ENCODE peak calls at places on chromosomes 7 and 10, in nine cellular contexts. One of them, this sample, is unnamed.

GRCh38 chr7:106731637-106732036 is 70.7 kb upstream of the CCDC71L start:
- DNase-seq in left ventricle myocardium inferior: no peak
- DNase-seq in PC-3: no peak
- DNase-seq in adrenal gland: no peak
- DNase-seq in aorta: no peak
- DNase-seq in effector memory CD4-positive, alpha-beta T cell: no peak
- DNase-seq in fibroblast of lung: peak; percentile 38
- DNase-seq in cardiac muscle cell: peak; percentile 81
- DNase-seq in AG04450: no peak
- DNase-seq in this sample: no peak

GRCh38 chr10:75186310-75186709 is 24.3 kb upstream of the VDAC2 start:
- DNase-seq in left ventricle myocardium inferior: no peak
- DNase-seq in PC-3: no peak
- DNase-seq in adrenal gland: no peak
- DNase-seq in aorta: no peak
- DNase-seq in effector memory CD4-positive, alpha-beta T cell: no peak
- DNase-seq in fibroblast of lung: no peak
- DNase-seq in cardiac muscle cell: no peak
- DNase-seq in AG04450: no peak
- DNase-seq in this sample: no peak

GRCh38 chr7:69896100-69896499 is 297.8 kb downstream of the AUTS2 start:
- DNase-seq in left ventricle myocardium inferior: no peak
- DNase-seq in PC-3: no peak
- DNase-seq in adrenal gland: no peak
- DNase-seq in aorta: no peak
- DNase-seq in effector memory CD4-positive, alpha-beta T cell: no peak
- DNase-seq in fibroblast of lung: no peak
- DNase-seq in cardiac muscle cell: no peak
- DNase-seq in AG04450: no peak
- DNase-seq in this sample: no peak

GRCh38 chr10:34766811-34767516 is 48.1 kb downstream of the PARD3 start:
- DNase-seq in left ventricle myocardium inferior: no peak
- DNase-seq in PC-3: no peak
- DNase-seq in adrenal gland: no peak
- DNase-seq in aorta: no peak
- DNase-seq in effector memory CD4-positive, alpha-beta T cell: no peak
- DNase-seq in fibroblast of lung: no peak
- DNase-seq in cardiac muscle cell: no peak
- DNase-seq in AG04450: no peak
- DNase-seq in this sample: no peak

GRCh38 chr10:98624963-98625362 is 178.2 kb upstream of the HPS1 start:
- DNase-seq in left ventricle myocardium inferior: no peak
- DNase-seq in PC-3: no peak
- DNase-seq in adrenal gland: no peak
- DNase-seq in aorta: no peak
- DNase-seq in effector memory CD4-positive, alpha-beta T cell: no peak
- DNase-seq in fibroblast of lung: no peak
- DNase-seq in cardiac muscle cell: no peak
- DNase-seq in AG04450: no peak
- DNase-seq in this sample: no peak

GRCh38 chr10:46224414-46224682 is 62.4 kb upstream of the ANTXRL start:
- DNase-seq in left ventricle myocardium inferior: no peak
- DNase-seq in PC-3: no peak
- DNase-seq in adrenal gland: no peak
- DNase-seq in aorta: no peak
- DNase-seq in effector memory CD4-positive, alpha-beta T cell: no peak
- DNase-seq in fibroblast of lung: no peak
- DNase-seq in cardiac muscle cell: no peak
- DNase-seq in AG04450: no peak
- DNase-seq in this sample: no peak

GRCh38 chr10:101569838-101570763 is 18.0 kb downstream of the POLL start:
- DNase-seq in left ventricle myocardium inferior: peak; percentile 81
- DNase-seq in PC-3: peak; percentile 59
- DNase-seq in adrenal gland: peak; percentile 82
- DNase-seq in aorta: peak; percentile 86
- DNase-seq in effector memory CD4-positive, alpha-beta T cell: peak; percentile 72
- DNase-seq in fibroblast of lung: peak; percentile 63
- DNase-seq in cardiac muscle cell: peak; percentile 75
- DNase-seq in AG04450: peak; percentile 21
- DNase-seq in this sample: peak; percentile 45

GRCh38 chr7:143362126-143362961 is at the start of gene FAM131B:
- DNase-seq in left ventricle myocardium inferior: no peak
- DNase-seq in PC-3: no peak
- DNase-seq in adrenal gland: no peak
- DNase-seq in aorta: no peak
- DNase-seq in effector memory CD4-positive, alpha-beta T cell: peak; percentile 14
- DNase-seq in fibroblast of lung: no peak
- DNase-seq in cardiac muscle cell: peak; percentile 12
- DNase-seq in AG04450: no peak
- DNase-seq in this sample: no peak

GRCh38 chr7:128833148-128833938 is 3.1 kb downstream of the FLNC start:
- DNase-seq in left ventricle myocardium inferior: peak; percentile 77
- DNase-seq in PC-3: peak; percentile 64
- DNase-seq in adrenal gland: no peak
- DNase-seq in aorta: peak; percentile 83
- DNase-seq in effector memory CD4-positive, alpha-beta T cell: no peak
- DNase-seq in fibroblast of lung: peak; percentile 91
- DNase-seq in cardiac muscle cell: peak; percentile 90
- DNase-seq in AG04450: no peak
- DNase-seq in this sample: peak; percentile 93

GRCh38 chr10:129655007-129655678 is 188.1 kb downstream of the MGMT start:
- DNase-seq in left ventricle myocardium inferior: no peak
- DNase-seq in PC-3: no peak
- DNase-seq in adrenal gland: no peak
- DNase-seq in aorta: no peak
- DNase-seq in effector memory CD4-positive, alpha-beta T cell: no peak
- DNase-seq in fibroblast of lung: no peak
- DNase-seq in cardiac muscle cell: no peak
- DNase-seq in AG04450: no peak
- DNase-seq in this sample: no peak

GRCh38 chr7:24401628-24402593 is 117.9 kb downstream of the NPY start:
- DNase-seq in left ventricle myocardium inferior: no peak
- DNase-seq in PC-3: peak; percentile 65
- DNase-seq in adrenal gland: no peak
- DNase-seq in aorta: no peak
- DNase-seq in effector memory CD4-positive, alpha-beta T cell: no peak
- DNase-seq in fibroblast of lung: peak; percentile 58
- DNase-seq in cardiac muscle cell: peak; percentile 45
- DNase-seq in AG04450: no peak
- DNase-seq in this sample: no peak

GRCh38 chr7:8295638-8296361 is 33.8 kb upstream of the ICA1 start:
- DNase-seq in left ventricle myocardium inferior: no peak
- DNase-seq in PC-3: peak; percentile 86
- DNase-seq in adrenal gland: peak; percentile 60
- DNase-seq in aorta: no peak
- DNase-seq in effector memory CD4-positive, alpha-beta T cell: peak; percentile 12
- DNase-seq in fibroblast of lung: peak; percentile 86
- DNase-seq in cardiac muscle cell: peak; percentile 81
- DNase-seq in AG04450: peak; percentile 33
- DNase-seq in this sample: peak; percentile 18

GRCh38 chr10:86162696-86163400 is 203.7 kb downstream of the GRID1 start:
- DNase-seq in left ventricle myocardium inferior: no peak
- DNase-seq in PC-3: no peak
- DNase-seq in adrenal gland: no peak
- DNase-seq in aorta: peak; percentile 17
- DNase-seq in effector memory CD4-positive, alpha-beta T cell: no peak
- DNase-seq in fibroblast of lung: no peak
- DNase-seq in cardiac muscle cell: no peak
- DNase-seq in AG04450: no peak
- DNase-seq in this sample: no peak

GRCh38 chr7:147547252-147547897 is 1043.2 kb upstream of the C7orf33 start:
- DNase-seq in left ventricle myocardium inferior: no peak
- DNase-seq in PC-3: peak; percentile 66
- DNase-seq in adrenal gland: peak; percentile 47
- DNase-seq in aorta: no peak
- DNase-seq in effector memory CD4-positive, alpha-beta T cell: no peak
- DNase-seq in fibroblast of lung: peak; percentile 4
- DNase-seq in cardiac muscle cell: peak; percentile 42
- DNase-seq in AG04450: no peak
- DNase-seq in this sample: no peak

GRCh38 chr10:9814285-9814866 is 1203.3 kb upstream of the CELF2 start:
- DNase-seq in left ventricle myocardium inferior: no peak
- DNase-seq in PC-3: no peak
- DNase-seq in adrenal gland: no peak
- DNase-seq in aorta: no peak
- DNase-seq in effector memory CD4-positive, alpha-beta T cell: no peak
- DNase-seq in fibroblast of lung: peak; percentile 59
- DNase-seq in cardiac muscle cell: no peak
- DNase-seq in AG04450: no peak
- DNase-seq in this sample: no peak

GRCh38 chr10:6300106-6300783 is 97.5 kb downstream of the PFKFB3 start:
- DNase-seq in left ventricle myocardium inferior: no peak
- DNase-seq in PC-3: peak; percentile 24
- DNase-seq in adrenal gland: peak; percentile 43
- DNase-seq in aorta: peak; percentile 59
- DNase-seq in effector memory CD4-positive, alpha-beta T cell: peak; percentile 9
- DNase-seq in fibroblast of lung: peak; percentile 12
- DNase-seq in cardiac muscle cell: peak; percentile 26
- DNase-seq in AG04450: peak; percentile 11
- DNase-seq in this sample: no peak

GRCh38 chr10:82477776-82478175 is 602.8 kb downstream of the NRG3 start:
- DNase-seq in left ventricle myocardium inferior: no peak
- DNase-seq in PC-3: no peak
- DNase-seq in adrenal gland: no peak
- DNase-seq in aorta: no peak
- DNase-seq in effector memory CD4-positive, alpha-beta T cell: no peak
- DNase-seq in fibroblast of lung: no peak
- DNase-seq in cardiac muscle cell: no peak
- DNase-seq in AG04450: no peak
- DNase-seq in this sample: no peak

GRCh38 chr7:106256137-106256536 is 28.6 kb downstream of the NAMPT start:
- DNase-seq in left ventricle myocardium inferior: no peak
- DNase-seq in PC-3: no peak
- DNase-seq in adrenal gland: no peak
- DNase-seq in aorta: no peak
- DNase-seq in effector memory CD4-positive, alpha-beta T cell: no peak
- DNase-seq in fibroblast of lung: no peak
- DNase-seq in cardiac muscle cell: no peak
- DNase-seq in AG04450: no peak
- DNase-seq in this sample: no peak

DNA sequence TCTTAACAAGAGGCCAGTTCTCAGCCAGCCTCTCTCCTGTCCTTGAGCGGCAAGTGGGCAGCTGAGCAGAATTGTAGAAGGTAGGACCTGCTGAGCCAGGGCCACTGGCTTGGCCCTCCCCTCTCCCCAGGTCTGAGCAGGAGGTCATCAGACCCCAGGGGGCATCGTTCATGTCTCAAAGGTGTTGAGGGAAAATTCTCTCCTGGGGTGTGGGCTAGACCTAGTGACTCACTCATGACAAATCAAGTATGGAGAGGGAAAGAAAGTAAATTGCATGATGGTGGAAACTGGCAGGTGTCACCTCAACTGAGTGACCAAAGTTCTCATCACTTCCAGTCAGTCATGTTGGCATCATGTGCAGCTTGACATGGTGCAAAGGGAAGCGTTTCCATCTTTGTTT is 91.9 kb upstream of the GPR26 start:
- DNase-seq in left ventricle myocardium inferior: no peak
- DNase-seq in PC-3: peak; percentile 35
- DNase-seq in adrenal gland: no peak
- DNase-seq in aorta: no peak
- DNase-seq in effector memory CD4-positive, alpha-beta T cell: no peak
- DNase-seq in fibroblast of lung: no peak
- DNase-seq in cardiac muscle cell: no peak
- DNase-seq in AG04450: no peak
- DNase-seq in this sample: no peak
- H3K27me3 ChIP-seq in left ventricle myocardium inferior: peaks cover 93% of the 10 kb centered on the region
- H3K27me3 ChIP-seq in PC-3: peaks cover 4% of the 10 kb centered on the region
- H3K27me3 ChIP-seq in adrenal gland: peaks cover 18% of the 10 kb centered on the region
- H3K27me3 ChIP-seq in aorta: no peaks in the 10 kb centered on the region
- H3K27me3 ChIP-seq in effector memory CD4-positive, alpha-beta T cell: no peaks in the 10 kb centered on the region
- H3K27me3 ChIP-seq in fibroblast of lung: no peaks in the 10 kb centered on the region
- H3K27me3 ChIP-seq in cardiac muscle cell: peaks cover 42% of the 10 kb centered on the region
- H3K27me3 ChIP-seq in AG04450: no peaks in the 10 kb centered on the region
- H3K27me3 ChIP-seq in this sample: peaks cover 6% of the 10 kb centered on the region

GRCh38 chr10:43220971-43221418 is 45.9 kb downstream of the RASGEF1A start:
- DNase-seq in left ventricle myocardium inferior: peak; percentile 2
- DNase-seq in PC-3: no peak
- DNase-seq in adrenal gland: no peak
- DNase-seq in aorta: no peak
- DNase-seq in effector memory CD4-positive, alpha-beta T cell: no peak
- DNase-seq in fibroblast of lung: no peak
- DNase-seq in cardiac muscle cell: no peak
- DNase-seq in AG04450: no peak
- DNase-seq in this sample: no peak
- H3K27me3 ChIP-seq in left ventricle myocardium inferior: peaks cover 57% of the 10 kb centered on the region
- H3K27me3 ChIP-seq in PC-3: peaks cover 14% of the 10 kb centered on the region
- H3K27me3 ChIP-seq in adrenal gland: no peaks in the 10 kb centered on the region
- H3K27me3 ChIP-seq in aorta: no peaks in the 10 kb centered on the region
- H3K27me3 ChIP-seq in effector memory CD4-positive, alpha-beta T cell: no peaks in the 10 kb centered on the region
- H3K27me3 ChIP-seq in fibroblast of lung: no peaks in the 10 kb centered on the region
- H3K27me3 ChIP-seq in cardiac muscle cell: peaks cover 31% of the 10 kb centered on the region
- H3K27me3 ChIP-seq in AG04450: peaks cover 26% of the 10 kb centered on the region
- H3K27me3 ChIP-seq in this sample: no peaks in the 10 kb centered on the region

GRCh38 chr10:70283445-70284399 is at the start of gene NPFFR1:
- DNase-seq in left ventricle myocardium inferior: no peak
- DNase-seq in PC-3: no peak
- DNase-seq in adrenal gland: no peak
- DNase-seq in aorta: no peak
- DNase-seq in effector memory CD4-positive, alpha-beta T cell: no peak
- DNase-seq in fibroblast of lung: no peak
- DNase-seq in cardiac muscle cell: no peak
- DNase-seq in AG04450: no peak
- DNase-seq in this sample: no peak
- H3K27me3 ChIP-seq in left ventricle myocardium inferior: peaks cover 54% of the 10 kb centered on the region
- H3K27me3 ChIP-seq in PC-3: peaks cover 38% of the 10 kb centered on the region
- H3K27me3 ChIP-seq in adrenal gland: peaks cover 42% of the 10 kb centered on the region
- H3K27me3 ChIP-seq in aorta: no peaks in the 10 kb centered on the region
- H3K27me3 ChIP-seq in effector memory CD4-positive, alpha-beta T cell: peaks cover 31% of the 10 kb centered on the region
- H3K27me3 ChIP-seq in fibroblast of lung: peaks cover 44% of the 10 kb centered on the region
- H3K27me3 ChIP-seq in cardiac muscle cell: peaks cover 86% of the 10 kb centered on the region
- H3K27me3 ChIP-seq in AG04450: peaks cover 60% of the 10 kb centered on the region
- H3K27me3 ChIP-seq in this sample: peaks cover 27% of the 10 kb centered on the region

GRCh38 chr10:104643023-104643663 is 2.1 kb downstream of the SORCS3 start:
- DNase-seq in left ventricle myocardium inferior: no peak
- DNase-seq in PC-3: no peak
- DNase-seq in adrenal gland: no peak
- DNase-seq in aorta: no peak
- DNase-seq in effector memory CD4-positive, alpha-beta T cell: no peak
- DNase-seq in fibroblast of lung: no peak
- DNase-seq in cardiac muscle cell: no peak
- DNase-seq in AG04450: no peak
- DNase-seq in this sample: no peak
- H3K27me3 ChIP-seq in left ventricle myocardium inferior: peaks cover 98% of the 10 kb centered on the region
- H3K27me3 ChIP-seq in PC-3: peaks cover 13% of the 10 kb centered on the region
- H3K27me3 ChIP-seq in adrenal gland: peaks cover 47% of the 10 kb centered on the region
- H3K27me3 ChIP-seq in aorta: no peaks in the 10 kb centered on the region
- H3K27me3 ChIP-seq in effector memory CD4-positive, alpha-beta T cell: peaks cover 13% of the 10 kb centered on the region
- H3K27me3 ChIP-seq in fibroblast of lung: peaks cover 28% of the 10 kb centered on the region
- H3K27me3 ChIP-seq in cardiac muscle cell: peaks cover 33% of the 10 kb centered on the region
- H3K27me3 ChIP-seq in AG04450: peaks cover 50% of the 10 kb centered on the region
- H3K27me3 ChIP-seq in this sample: peaks cover 23% of the 10 kb centered on the region

DNA sequence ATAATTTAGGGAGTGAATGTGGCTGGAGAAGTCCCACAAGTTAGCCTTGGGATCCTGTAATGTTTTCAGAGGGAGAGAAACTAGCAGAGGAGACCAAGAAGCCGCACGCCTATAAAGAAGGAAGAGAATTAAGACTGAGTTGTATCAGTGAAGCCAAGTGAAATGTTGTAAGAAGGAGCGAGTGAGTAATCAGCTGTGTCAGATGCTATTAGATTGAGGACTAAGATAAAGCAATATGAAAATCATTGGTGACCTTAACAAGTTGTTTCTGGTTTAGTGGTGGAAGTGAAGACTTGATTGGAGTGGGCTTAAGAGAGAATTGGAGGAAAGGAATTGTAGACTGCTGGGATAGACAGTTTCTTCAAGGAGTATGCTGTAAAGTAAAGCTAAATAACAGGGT is 8.8 kb downstream of the CCSER2 start:
- DNase-seq in left ventricle myocardium inferior: no peak
- DNase-seq in PC-3: peak; percentile 20
- DNase-seq in adrenal gland: peak; percentile 21
- DNase-seq in aorta: no peak
- DNase-seq in effector memory CD4-positive, alpha-beta T cell: no peak
- DNase-seq in fibroblast of lung: peak; percentile 71
- DNase-seq in cardiac muscle cell: peak; percentile 17
- DNase-seq in AG04450: no peak
- DNase-seq in this sample: no peak
- H3K27me3 ChIP-seq in left ventricle myocardium inferior: no peaks in the 10 kb centered on the region
- H3K27me3 ChIP-seq in PC-3: no peaks in the 10 kb centered on the region
- H3K27me3 ChIP-seq in adrenal gland: no peaks in the 10 kb centered on the region
- H3K27me3 ChIP-seq in aorta: no peaks in the 10 kb centered on the region
- H3K27me3 ChIP-seq in effector memory CD4-positive, alpha-beta T cell: no peaks in the 10 kb centered on the region
- H3K27me3 ChIP-seq in fibroblast of lung: no peaks in the 10 kb centered on the region
- H3K27me3 ChIP-seq in cardiac muscle cell: no peaks in the 10 kb centered on the region
- H3K27me3 ChIP-seq in AG04450: no peaks in the 10 kb centered on the region
- H3K27me3 ChIP-seq in this sample: no peaks in the 10 kb centered on the region